ENCODE peak calls at places on chromosome 21, in ten cellular contexts. M is NB4; U is BJ; Y is H54; R is activated gamma-delta T cell treated with Interleukin-2 at 50 U/mL for 16 hours; B is nephron progenitor cell; T is stimulated activated CD8-positive, alpha-beta memory T cell treated with anti-CD3 and anti-CD28 coated beads, Interleukin-12 subunit alpha, Interleukin-12 subunit beta, amount 100 ng/mL, for 4 hours; X is suprapubic skin; N is HuH-7; E is fibroblast of lung. F is an unnamed sample.

GRCh38 chr21:31877558-31877957 is 4.7 kb downstream of the HUNK start:
- DNase-seq in M (no peak), R (no peak), B (no peak), E (no peak), T (no peak), U (no peak), Y (no peak), X (no peak), N (no peak), F (no peak)

GRCh38 chr21:34530264-34530663 is 18.3 kb upstream of the KCNE1 start:
- DNase-seq in M (no peak), X (no peak), T (no peak), Y (no peak), N (no peak), R (no peak), B (no peak), U (peak), E (peak), F (no peak)

GRCh38 chr21:16563795-16564194 is 834.0 kb downstream of the USP25 start:
- DNase-seq in E (no peak), X (no peak), Y (peak), M (no peak), T (no peak), B (peak), U (no peak), R (no peak), N (peak), F (peak)

GRCh38 chr21:44724166-44724565 is 12.8 kb upstream of the TSPEAR start:
- DNase-seq in E (no peak), T (no peak), B (no peak), Y (no peak), R (no peak), M (no peak), X (peak), N (no peak), U (no peak), F (no peak)

GRCh38 chr21:32702702-32703101 is 25.1 kb downstream of the SYNJ1 start:
- DNase-seq in B (no peak), M (peak), E (peak), T (no peak), R (no peak), U (no peak), X (no peak), Y (no peak), N (peak), F (no peak)

GRCh38 chr21:15138475-15138874 is 73.7 kb upstream of the NRIP1 start:
- DNase-seq in T (no peak), M (no peak), N (no peak), U (no peak), R (no peak), X (no peak), Y (no peak), E (no peak), B (no peak), F (peak)

GRCh38 chr21:33136898-33137502 is 67.1 kb downstream of the OLIG1 start:
- DNase-seq in Y (no peak), N (no peak), E (no peak), R (no peak), B (no peak), U (no peak), X (no peak), M (no peak), T (no peak), F (no peak)

GRCh38 chr21:25646541-25646940 is 7.5 kb downstream of the JAM2 start:
- DNase-seq in E (no peak), U (no peak), T (no peak), X (no peak), M (no peak), N (no peak), Y (no peak), B (no peak), R (no peak), F (no peak)

GRCh38 chr21:39451332-39452206 is at the start of gene SH3BGR:
- DNase-seq in B (peak), T (no peak), U (no peak), M (no peak), Y (no peak), X (no peak), R (no peak), N (no peak), E (no peak), F (peak)

GRCh38 chr21:33266050-33266783 is at the start of gene IL10RB:
- DNase-seq in X (peak), U (no peak), Y (peak), R (peak), N (peak), E (peak), B (peak), M (peak), T (peak), F (peak)

GRCh38 chr21:37198989-37199924 is 67.9 kb downstream of the VPS26C start:
- DNase-seq in R (no peak), M (no peak), X (no peak), U (no peak), N (no peak), Y (peak), E (peak), B (no peak), T (no peak), F (no peak)

GRCh38 chr21:20639026-20639425 is 359.2 kb upstream of the NCAM2 start:
- DNase-seq in Y (no peak), N (no peak), U (no peak), M (peak), B (no peak), R (no peak), E (peak), X (no peak), T (no peak), F (no peak)

F was measured in T47D.